ENCODE peak calls at places on chromosomes 12 and 14, in four cellular contexts. L is WTC11, Z is H1, F is SK-N-SH. G is an unnamed sample.

GRCh38 chr14:76236172-76237130 is 84.7 kb downstream of the GPATCH2L start:
- DNase-seq in Z (no peak), L (no peak), F (no peak), G (no peak)

GRCh38 chr14:49621114-49621881 is 699 bp downstream of the MGAT2 start:
- DNase-seq in F (peak), L (peak), Z (no peak), G (peak)

GRCh38 chr12:65170245-65170881 is 980 bp downstream of the LEMD3 start:
- DNase-seq in F (peak), L (peak), Z (peak), G (peak)

GRCh38 chr12:80709811-80710726 is 2.6 kb downstream of the MYF6 start:
- DNase-seq in Z (peak), F (peak), L (peak), G (peak)

GRCh38 chr14:51396222-51396815 is 156.3 kb downstream of the TMX1 start:
- DNase-seq in L (no peak), Z (no peak), F (no peak), G (no peak)

GRCh38 chr14:25231006-25231405 is 181.1 kb upstream of the STXBP6 start:
- DNase-seq in Z (no peak), F (no peak), L (no peak), G (no peak)

GRCh38 chr14:63268746-63269145 is 50.0 kb downstream of the GPHB5 start:
- DNase-seq in F (no peak), Z (no peak), L (no peak), G (no peak)

GRCh38 chr12:116708826-116709756 is 28.8 kb downstream of the SPRING1 start:
- DNase-seq in F (peak), Z (no peak), L (no peak), G (no peak)

GRCh38 chr12:29681370-29681769 is 102.4 kb downstream of the TMTC1 start:
- DNase-seq in Z (no peak), L (no peak), F (no peak), G (no peak)

GRCh38 chr12:117890644-117891043 is 78.1 kb downstream of the KSR2 start:
- DNase-seq in L (no peak), F (no peak), Z (no peak), G (no peak)

GRCh38 chr14:61477845-61478438 is 156.6 kb downstream of the PRKCH start:
- DNase-seq in F (no peak), L (no peak), Z (no peak), G (no peak)

GRCh38 chr14:72558721-72559120 is 335.2 kb downstream of the DPF3 start:
- DNase-seq in L (no peak), F (no peak), Z (no peak), G (no peak)
- TF ChIP-seq TEAD4 in L (no peak), F (no peak), Z (no peak), G (no peak)

GRCh38 chr12:27762757-27763156 is 17.3 kb upstream of the KLHL42 start:
- DNase-seq in L (no peak), Z (no peak), F (no peak), G (no peak)
- TF ChIP-seq TEAD4 in L (no peak), Z (no peak), F (no peak), G (no peak)

DNA sequence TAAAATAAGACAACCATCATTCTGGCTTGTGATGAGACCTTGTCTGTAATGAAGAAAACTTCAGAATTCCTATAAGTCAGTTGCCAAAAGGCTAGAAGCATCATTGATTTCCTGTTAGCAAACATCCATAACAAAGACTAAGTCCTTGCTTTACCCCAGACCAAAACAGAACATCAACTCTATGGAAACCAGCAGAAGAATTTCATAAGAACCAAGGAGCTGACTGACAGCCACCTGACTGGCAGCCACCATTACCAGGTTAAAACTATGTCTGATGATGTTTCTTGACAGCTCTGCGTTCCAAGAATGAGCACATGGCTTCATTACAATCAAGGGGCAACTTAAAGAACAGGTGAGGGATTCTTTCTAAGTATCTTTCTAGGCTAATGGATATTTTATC is 29.3 kb downstream of the HECTD4 start:
- DNase-seq in F (no peak), L (no peak), Z (no peak), G (no peak)
- TF ChIP-seq TEAD4 in F (no peak), L (no peak), Z (no peak), G (no peak)

GRCh38 chr12:1529862-1530591 is 64.4 kb downstream of the FBXL14 start:
- DNase-seq in F (peak), Z (no peak), L (peak), G (peak)
- TF ChIP-seq TEAD4 in F (no peak), Z (no peak), L (no peak), G (no peak)

GRCh38 chr14:85088231-85088630 is 441.7 kb upstream of the FLRT2 start:
- DNase-seq in L (no peak), Z (no peak), F (no peak), G (no peak)
- TF ChIP-seq TEAD4 in L (no peak), Z (no peak), F (no peak), G (no peak)

GRCh38 chr14:41623737-41624136 is 17.1 kb downstream of the LRFN5 start:
- DNase-seq in Z (no peak), F (no peak), L (no peak), G (no peak)
- TF ChIP-seq TEAD4 in Z (no peak), F (no peak), L (no peak), G (no peak)

G was measured in K562.